ENCODE peak calls at places on chromosomes 6 and 20, in nine cellular contexts. W is ovary, H is GM12878, B is tibial nerve, E is SK-N-SH, Z is sigmoid colon, V is upper lobe of left lung, I is transverse colon, Y is A549. P is an unnamed sample.

GRCh38 chr6:85323435-85324040 is 126.3 kb upstream of the NT5E start:
- DNase-seq in I (peak; percentile 80), Z (peak; percentile 68), B (peak; percentile 79), E (peak; percentile 59), W (peak; percentile 65), H (peak; percentile 25), Y (peak; percentile 80), V (no peak), P (peak; percentile 72)

GRCh38 chr6:114085206-114085605 is 114.3 kb upstream of the HDAC2 start:
- DNase-seq in I (no peak), V (no peak), Z (no peak), Y (no peak), H (no peak), B (no peak), W (no peak), E (no peak), P (no peak)

GRCh38 chr20:35643045-35643444 is 21.7 kb downstream of the CPNE1 start:
- DNase-seq in Y (no peak), W (no peak), H (no peak), V (no peak), B (no peak), Z (no peak), E (no peak), I (no peak), P (no peak)

GRCh38 chr20:38844963-38845362 is 39.5 kb downstream of the PPP1R16B start:
- DNase-seq in V (no peak), B (no peak), W (no peak), Z (no peak), E (no peak), Y (no peak), H (no peak), I (no peak), P (no peak)

GRCh38 chr6:38786486-38786885 is 71.4 kb downstream of the DNAH8 start:
- DNase-seq in B (no peak), V (no peak), W (no peak), I (no peak), Z (no peak), Y (no peak), H (no peak), E (no peak), P (no peak)

GRCh38 chr6:75024796-75025195 is 181.1 kb downstream of the COL12A1 start:
- DNase-seq in Y (no peak), Z (no peak), B (no peak), I (no peak), H (no peak), E (no peak), W (no peak), V (no peak), P (no peak)

GRCh38 chr6:34226066-34226465 is 10.6 kb upstream of the HMGA1 start:
- DNase-seq in E (no peak), B (no peak), Z (no peak), I (no peak), V (no peak), H (no peak), W (no peak), Y (no peak), P (no peak)

GRCh38 chr20:38172344-38172743 is 7.3 kb upstream of the TGM2 start:
- DNase-seq in V (no peak), I (no peak), Z (peak; percentile 8), E (no peak), B (no peak), W (no peak), H (no peak), Y (peak; percentile 56), P (no peak)

GRCh38 chr6:151900256-151900655 is 92.8 kb downstream of the ESR1 start:
- DNase-seq in Z (no peak), W (no peak), V (no peak), Y (no peak), B (no peak), E (no peak), H (no peak), I (no peak), P (no peak)

GRCh38 chr6:43983632-43984031 is 143.6 kb downstream of the MRPL14 start:
- DNase-seq in Y (no peak), E (peak; percentile 7), W (no peak), B (no peak), I (no peak), Z (peak; percentile 18), V (no peak), H (no peak), P (no peak)

GRCh38 chr6:64013061-64013410 is 377.4 kb downstream of the PHF3 start:
- DNase-seq in V (no peak), E (peak; percentile 32), W (no peak), I (no peak), Y (no peak), Z (no peak), B (no peak), H (no peak), P (no peak)

GRCh38 chr6:87281426-87281825 is 41.0 kb upstream of the SMIM8 start:
- DNase-seq in I (no peak), H (no peak), Y (no peak), Z (no peak), B (no peak), E (no peak), W (no peak), V (no peak), P (no peak)

GRCh38 chr6:21180800-21181337 is 412.7 kb upstream of the SOX4 start:
- DNase-seq in H (no peak), W (no peak), Y (no peak), I (no peak), V (no peak), Z (no peak), B (no peak), E (no peak), P (no peak)

GRCh38 chr20:45406260-45407066 is 1.6 kb upstream of the DBNDD2 start:
- DNase-seq in E (peak; percentile 80), B (peak; percentile 54), I (peak; percentile 84), V (peak; percentile 92), Z (peak; percentile 91), Y (peak; percentile 25), W (peak; percentile 81), H (no peak), P (peak; percentile 71)

GRCh38 chr20:45407067-45407745 is 883 bp upstream of the DBNDD2 start:
- DNase-seq in H (no peak), E (peak; percentile 65), B (no peak), Y (no peak), W (no peak), V (peak; percentile 89), Z (peak; percentile 89), I (peak; percentile 58), P (peak; percentile 39)

GRCh38 chr20:45409531-45410272 is 1.6 kb downstream of the DBNDD2 start:
- DNase-seq in Y (no peak), E (no peak), B (no peak), I (no peak), H (no peak), W (no peak), Z (no peak), V (no peak), P (no peak)

GRCh38 chr20:45408646-45409213 is 641 bp downstream of the DBNDD2 start:
- DNase-seq in Y (no peak), Z (no peak), V (no peak), H (no peak), I (no peak), E (no peak), W (no peak), B (no peak), P (no peak)

DNA sequence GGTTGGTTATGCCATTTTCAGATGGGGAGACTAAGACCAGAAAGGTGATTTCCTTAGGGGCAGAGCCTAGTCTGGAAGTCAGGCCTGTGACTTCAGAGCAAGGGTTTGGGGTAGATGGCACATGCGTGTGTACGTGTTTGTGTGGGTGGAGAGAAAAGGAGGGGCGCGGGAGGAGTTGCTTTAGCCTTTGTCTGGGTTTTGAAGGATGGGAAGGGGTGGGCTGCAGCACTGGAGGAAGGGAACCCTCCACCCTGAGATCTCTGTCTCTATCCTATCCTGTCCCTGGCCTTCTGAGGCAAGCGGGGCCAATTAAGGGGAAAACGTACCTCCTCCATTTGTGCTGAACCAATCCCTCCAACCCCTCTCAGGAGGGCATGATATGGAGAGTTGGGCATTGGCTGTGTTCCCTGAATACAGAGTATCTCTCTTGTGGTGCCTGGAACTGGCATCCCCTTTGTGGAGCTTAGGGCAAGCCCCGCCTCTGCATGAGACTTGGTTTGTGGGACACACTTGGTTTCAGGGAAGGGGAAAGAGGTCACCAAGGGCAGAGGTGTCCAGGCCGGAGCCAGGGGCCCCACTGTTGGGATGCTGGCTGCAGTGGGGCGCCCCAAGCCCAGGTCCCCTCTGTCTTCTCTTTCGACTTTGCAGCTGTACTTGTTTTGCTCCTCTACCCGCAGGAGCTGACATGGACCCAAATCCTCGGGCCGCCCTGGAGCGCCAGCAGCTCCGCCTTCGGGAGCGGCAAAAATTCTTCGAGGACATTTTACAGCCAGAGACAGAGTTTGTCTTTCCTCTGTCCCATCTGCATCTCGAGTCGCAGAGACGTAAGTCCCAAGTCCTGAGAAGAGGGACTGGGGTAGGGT is at the start of gene DBNDD2:
- DNase-seq in Z (no peak), V (peak; percentile 61), E (peak; percentile 24), I (no peak), B (no peak), Y (no peak), H (no peak), W (no peak), P (no peak)
- H3K4me3 ChIP-seq in Z (peak within 1 kb of the TSS; percentile 92), V (peak within 1 kb of the TSS; percentile 71), E (peak within 1 kb of the TSS; percentile 76), I (peak within 1 kb of the TSS; percentile 86), B (peak within 1 kb of the TSS; percentile 77), Y (no peak within 1 kb of the TSS), H (no peak within 1 kb of the TSS), W (peak within 1 kb of the TSS; percentile 51), P (peak within 1 kb of the TSS; percentile 82)

GRCh38 chr6:155795173-155795796 is 339.6 kb upstream of the NOX3 start:
- DNase-seq in I (no peak), E (no peak), V (no peak), H (no peak), B (no peak), Z (no peak), W (no peak), Y (no peak), P (no peak)
- TF ChIP-seq EP300 in I (no peak), E (no peak), V (no peak), H (no peak), B (no peak), Z (no peak), W (no peak), Y (no peak), P (no peak)

DNA sequence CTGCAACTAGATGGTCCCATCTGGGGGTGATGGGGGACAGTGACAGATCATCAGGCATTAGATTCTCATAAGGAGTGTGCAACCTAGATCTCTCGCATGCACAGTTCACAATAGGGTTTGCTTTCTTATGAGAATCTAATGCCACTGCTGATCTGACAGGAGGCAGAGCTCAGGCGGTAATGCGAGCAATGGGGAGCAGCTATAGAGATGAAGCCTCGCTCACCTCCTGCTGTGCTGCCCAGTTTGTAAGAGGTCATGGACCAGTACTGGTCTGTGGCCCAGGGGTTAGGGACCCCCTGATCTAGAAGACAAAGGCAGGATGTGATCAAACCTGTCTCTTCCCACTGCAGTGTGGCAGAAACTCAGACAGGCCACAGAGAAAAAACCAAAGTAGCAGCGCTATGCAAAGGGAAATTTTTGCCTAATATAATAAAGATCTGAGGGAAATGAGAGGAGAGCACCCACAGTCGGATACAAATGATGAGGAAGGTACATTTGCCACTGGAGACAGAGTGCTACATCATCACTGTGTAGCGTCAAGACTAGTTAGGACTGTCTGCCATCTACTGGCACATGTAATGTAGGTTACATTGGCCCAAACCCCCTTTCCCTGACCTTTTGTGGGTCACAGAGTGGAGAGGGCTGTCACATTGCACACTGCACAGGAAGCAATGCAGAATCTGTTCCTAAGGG is 4.1 kb upstream of the LY86 start:
- DNase-seq in Z (no peak), B (no peak), I (no peak), V (no peak), W (no peak), Y (no peak), H (peak; percentile 77), E (no peak), P (no peak)
- TF ChIP-seq CTCF in Z (no peak), B (no peak), I (no peak), V (no peak), W (no peak), Y (no peak), H (peak; percentile 55), E (no peak), P (no peak)

GRCh38 chr6:31086788-31087440 is 25.5 kb downstream of the C6orf15 start:
- DNase-seq in Y (no peak), E (no peak), H (no peak), W (no peak), Z (no peak), B (no peak), I (no peak), V (no peak), P (no peak)
- H3K4me3 ChIP-seq in Y (no peak overlapping the region), E (peak overlapping the region; percentile 47), H (no peak overlapping the region), W (no peak overlapping the region), Z (no peak overlapping the region), B (no peak overlapping the region), I (no peak overlapping the region), V (no peak overlapping the region), P (no peak overlapping the region)

P was measured in stomach.